ENCODE peak calls at places on chromosomes 6 and 20, in six cellular contexts. P, U, S, Y, R and Q are unnamed samples.

GRCh38 chr6:136148523-136148922 is 101.6 kb downstream of the MTFR2 start:
- DNase-seq in P (no peak), U (no peak), S (no peak), Y (no peak), R (no peak), Q (no peak)

GRCh38 chr20:1893721-1894470 is 1.3 kb upstream of the SIRPA start:
- DNase-seq in P (no peak), U (peak), S (no peak), Y (no peak), R (no peak), Q (no peak)

GRCh38 chr6:70221025-70221714 is 81.7 kb downstream of the COL9A1 start:
- DNase-seq in P (peak), U (no peak), S (no peak), Y (no peak), R (no peak), Q (peak)

GRCh38 chr20:1883986-1884385 is 11.2 kb upstream of the SIRPA start:
- DNase-seq in P (no peak), U (no peak), S (no peak), Y (no peak), R (no peak), Q (no peak)

GRCh38 chr20:45067558-45067957 is 33.4 kb downstream of the KCNS1 start:
- DNase-seq in P (no peak), U (no peak), S (no peak), Y (no peak), R (no peak), Q (no peak)

GRCh38 chr20:39453890-39454289 is 491.7 kb downstream of the DHX35 start:
- DNase-seq in P (no peak), U (no peak), S (no peak), Y (no peak), R (no peak), Q (no peak)

GRCh38 chr20:57071283-57071701 is 195.1 kb downstream of the BMP7 start:
- DNase-seq in P (no peak), U (no peak), S (no peak), Y (no peak), R (no peak), Q (no peak)

GRCh38 chr6:47512872-47513271 is 35.3 kb downstream of the CD2AP start:
- DNase-seq in P (no peak), U (no peak), S (no peak), Y (no peak), R (no peak), Q (no peak)

GRCh38 chr20:60050193-60050960 is 92.2 kb downstream of the CDH26 start:
- DNase-seq in P (no peak), U (no peak), S (no peak), Y (no peak), R (no peak), Q (no peak)

GRCh38 chr6:46015119-46015968 is at the start of gene CLIC5:
- DNase-seq in P (peak), U (peak), S (no peak), Y (no peak), R (peak), Q (peak)

GRCh38 chr6:91243436-91243835 is 656.6 kb upstream of the MAP3K7 start:
- DNase-seq in P (no peak), U (no peak), S (no peak), Y (no peak), R (no peak), Q (no peak)

GRCh38 chr20:3980260-3981131 is 34.9 kb downstream of the RNF24 start:
- DNase-seq in P (peak), U (peak), S (peak), Y (no peak), R (no peak), Q (peak)

GRCh38 chr6:135493218-135493961 is 4.2 kb downstream of the AHI1 start:
- DNase-seq in P (no peak), U (no peak), S (no peak), Y (no peak), R (no peak), Q (no peak)

GRCh38 chr20:57177636-57178280 is 88.7 kb downstream of the BMP7 start:
- DNase-seq in P (no peak), U (no peak), S (no peak), Y (no peak), R (no peak), Q (no peak)

GRCh38 chr6:43310137-43310536 is 1.5 kb upstream of the CRIP3 start:
- DNase-seq in P (no peak), U (no peak), S (no peak), Y (no peak), R (no peak), Q (no peak)

GRCh38 chr6:21033575-21034026 is 499.3 kb downstream of the CDKAL1 start:
- DNase-seq in P (no peak), U (peak), S (no peak), Y (no peak), R (no peak), Q (no peak)

GRCh38 chr20:63453029-63453523 is 19.4 kb downstream of the KCNQ2 start:
- DNase-seq in P (peak), U (no peak), S (no peak), Y (no peak), R (no peak), Q (no peak)

GRCh38 chr20:11522359-11522758 is 395.3 kb upstream of the BTBD3 start:
- DNase-seq in P (no peak), U (no peak), S (no peak), Y (no peak), R (no peak), Q (no peak)

GRCh38 chr6:41036188-41036587 is 2.8 kb downstream of the UNC5CL start:
- DNase-seq in P (no peak), U (no peak), S (no peak), Y (no peak), R (no peak), Q (no peak)

GRCh38 chr6:116629467-116630063 is 13.3 kb downstream of the RSPH4A start:
- DNase-seq in P (no peak), U (no peak), S (no peak), Y (no peak), R (no peak), Q (no peak)

GRCh38 chr20:5261763-5262162 is 55.0 kb downstream of the PROKR2 start:
- DNase-seq in P (no peak), U (no peak), S (no peak), Y (no peak), R (no peak), Q (no peak)

GRCh38 chr20:25738198-25738597 is 41.5 kb upstream of the ZNF337 start:
- DNase-seq in P (no peak), U (no peak), S (no peak), Y (no peak), R (no peak), Q (no peak)

GRCh38 chr20:40883097-40883496 is 145.5 kb upstream of the TOP1 start:
- DNase-seq in P (no peak), U (no peak), S (peak), Y (no peak), R (no peak), Q (no peak)

GRCh38 chr20:40882173-40882572 is 146.4 kb upstream of the TOP1 start:
- DNase-seq in P (no peak), U (no peak), S (no peak), Y (no peak), R (no peak), Q (no peak)

GRCh38 chr20:40880716-40881104 is 147.9 kb upstream of the TOP1 start:
- DNase-seq in P (no peak), U (no peak), S (no peak), Y (no peak), R (no peak), Q (no peak)

GRCh38 chr20:40880063-40880715 is 148.4 kb upstream of the TOP1 start:
- DNase-seq in P (no peak), U (no peak), S (no peak), Y (no peak), R (no peak), Q (no peak)
- TF ChIP-seq CTCF in P (no peak), U (no peak), S (no peak), Y (peak), R (no peak), Q (no peak)

DNA sequence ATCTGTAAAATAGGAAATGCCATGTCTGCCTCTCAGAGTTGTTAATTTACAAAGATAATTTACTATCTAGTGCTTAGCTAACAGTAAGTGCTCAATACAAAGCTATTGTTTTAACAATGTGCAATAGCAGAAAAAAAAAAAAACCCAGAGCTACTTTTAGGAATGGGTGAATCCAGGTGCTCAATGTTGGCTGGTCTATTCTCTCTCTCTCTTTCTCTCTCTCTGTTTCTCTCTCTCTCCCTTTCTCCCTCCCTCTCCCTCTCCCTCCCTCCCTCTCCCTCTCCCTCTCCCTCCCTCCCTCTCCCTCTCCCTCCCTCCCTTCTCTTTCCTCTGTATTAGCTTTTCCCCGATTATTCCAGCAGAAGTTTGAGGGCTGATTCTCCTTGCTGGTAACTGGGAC is 14.0 kb downstream of the PDRG1 start:
- DNase-seq in P (no peak), U (no peak), S (no peak), Y (no peak), R (no peak), Q (no peak)
- TF ChIP-seq CTCF in P (no peak), U (no peak), S (no peak), Y (no peak), R (no peak), Q (no peak)

GRCh38 chr6:103284835-103285234 is 1574.9 kb downstream of the HACE1 start:
- DNase-seq in P (no peak), U (no peak), S (no peak), Y (no peak), R (no peak), Q (no peak)
- TF ChIP-seq CTCF in P (no peak), U (no peak), S (no peak), Y (no peak), R (no peak), Q (no peak)

DNA sequence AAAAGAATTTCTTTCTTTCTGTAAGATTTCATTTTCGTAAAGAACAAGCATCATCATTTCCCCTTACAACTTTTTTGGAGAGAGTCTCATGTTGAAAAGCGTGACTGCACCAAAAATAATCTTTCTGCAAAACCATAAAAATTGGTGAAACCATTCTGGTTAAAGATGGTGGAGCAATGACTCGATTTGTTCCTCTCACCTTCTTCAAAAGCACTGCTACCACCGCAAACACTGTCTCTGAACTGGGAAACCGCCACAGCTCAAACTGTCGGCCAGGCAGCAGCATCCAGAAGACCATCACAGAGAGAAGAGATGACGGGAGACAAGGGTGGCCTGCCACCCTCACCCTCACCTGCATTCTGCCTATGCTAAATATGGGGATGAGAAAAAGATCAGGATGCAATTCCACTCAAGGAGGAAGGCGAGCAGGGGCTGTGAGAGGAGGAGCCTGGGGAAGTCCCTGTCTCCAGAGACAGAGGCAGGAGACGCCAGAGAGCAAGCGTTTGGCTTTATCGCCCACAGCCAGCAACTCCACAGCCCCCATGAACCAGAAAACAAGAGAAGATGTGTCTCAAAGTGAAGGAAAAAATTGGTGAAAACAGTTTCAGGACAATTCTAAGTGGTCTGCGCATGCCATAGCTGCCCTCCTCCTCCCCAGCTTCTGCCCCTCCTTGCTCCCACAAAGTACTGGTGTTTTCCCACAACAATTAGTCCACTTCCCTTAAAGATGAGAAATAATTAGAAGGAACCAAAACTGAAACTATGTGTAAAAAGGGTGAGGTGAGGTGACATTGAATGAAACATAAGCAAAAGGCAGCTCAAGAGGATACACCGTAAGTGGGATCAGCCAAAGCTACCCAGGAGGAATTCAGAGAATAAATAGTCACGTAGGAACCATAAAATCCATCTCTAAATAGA is 255.5 kb downstream of the KIF16B start:
- DNase-seq in P (no peak), U (no peak), S (no peak), Y (no peak), R (no peak), Q (no peak)
- TF ChIP-seq CTCF in P (no peak), U (no peak), S (no peak), Y (no peak), R (no peak), Q (no peak)

GRCh38 chr6:143501851-143502250 is 9.7 kb downstream of the FUCA2 start:
- DNase-seq in P (no peak), U (no peak), S (no peak), Y (no peak), R (no peak), Q (no peak)
- TF ChIP-seq CTCF in P (no peak), U (no peak), S (no peak), Y (no peak), R (no peak), Q (no peak)

GRCh38 chr6:26569433-26569764 is 27.4 kb upstream of the ABT1 start:
- DNase-seq in P (no peak), U (no peak), S (no peak), Y (no peak), R (no peak), Q (no peak)

GRCh38 chr6:26571592-26572296 is 25.0 kb upstream of the ABT1 start:
- DNase-seq in P (no peak), U (peak), S (peak), Y (no peak), R (no peak), Q (peak)

GRCh38 chr6:26563488-26563887 is 25.3 kb downstream of the HMGN4 start:
- DNase-seq in P (no peak), U (no peak), S (no peak), Y (no peak), R (no peak), Q (no peak)

GRCh38 chr6:26570027-26570809 is 26.5 kb upstream of the ABT1 start:
- DNase-seq in P (no peak), U (no peak), S (no peak), Y (no peak), R (no peak), Q (no peak)

GRCh38 chr6:26568601-26569432 is 27.9 kb upstream of the ABT1 start:
- DNase-seq in P (peak), U (peak), S (peak), Y (no peak), R (peak), Q (peak)
- TF ChIP-seq CTCF in P (peak), U (no peak), S (no peak), Y (peak), R (no peak), Q (peak)

GRCh38 chr6:156877126-156877863 is 100.1 kb downstream of the ARID1B start:
- DNase-seq in P (no peak), U (peak), S (no peak), Y (no peak), R (no peak), Q (no peak)

GRCh38 chr6:156875062-156875461 is 97.9 kb downstream of the ARID1B start:
- DNase-seq in P (no peak), U (no peak), S (no peak), Y (no peak), R (no peak), Q (no peak)

GRCh38 chr6:156878688-156879087 is 101.5 kb downstream of the ARID1B start:
- DNase-seq in P (no peak), U (no peak), S (no peak), Y (no peak), R (no peak), Q (no peak)

GRCh38 chr6:156873654-156874380 is 96.6 kb downstream of the ARID1B start:
- DNase-seq in P (no peak), U (no peak), S (no peak), Y (no peak), R (no peak), Q (no peak)

DNA sequence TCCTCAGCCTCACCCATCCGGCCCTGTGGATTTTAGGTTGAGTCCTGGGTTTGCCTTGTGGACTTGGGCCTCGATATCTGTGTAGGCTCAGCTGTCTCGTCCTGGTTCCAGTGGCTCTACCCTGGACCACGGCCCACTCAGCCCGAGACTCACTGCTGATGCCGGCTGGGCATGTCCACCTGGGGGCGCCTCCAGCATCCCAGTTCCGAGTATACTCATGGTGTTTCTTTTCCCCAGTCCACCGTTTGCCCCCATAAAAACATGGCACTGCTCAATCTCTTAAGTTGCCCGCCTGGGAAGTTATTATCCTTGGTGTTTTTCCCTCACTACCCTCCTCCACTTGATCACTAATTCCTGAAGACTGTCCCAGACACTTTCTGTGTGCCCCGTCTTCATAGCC is 99.1 kb downstream of the ARID1B start:
- DNase-seq in P (no peak), U (no peak), S (no peak), Y (no peak), R (no peak), Q (no peak)
- TF ChIP-seq CTCF in P (peak), U (no peak), S (no peak), Y (no peak), R (peak), Q (peak)

DNA sequence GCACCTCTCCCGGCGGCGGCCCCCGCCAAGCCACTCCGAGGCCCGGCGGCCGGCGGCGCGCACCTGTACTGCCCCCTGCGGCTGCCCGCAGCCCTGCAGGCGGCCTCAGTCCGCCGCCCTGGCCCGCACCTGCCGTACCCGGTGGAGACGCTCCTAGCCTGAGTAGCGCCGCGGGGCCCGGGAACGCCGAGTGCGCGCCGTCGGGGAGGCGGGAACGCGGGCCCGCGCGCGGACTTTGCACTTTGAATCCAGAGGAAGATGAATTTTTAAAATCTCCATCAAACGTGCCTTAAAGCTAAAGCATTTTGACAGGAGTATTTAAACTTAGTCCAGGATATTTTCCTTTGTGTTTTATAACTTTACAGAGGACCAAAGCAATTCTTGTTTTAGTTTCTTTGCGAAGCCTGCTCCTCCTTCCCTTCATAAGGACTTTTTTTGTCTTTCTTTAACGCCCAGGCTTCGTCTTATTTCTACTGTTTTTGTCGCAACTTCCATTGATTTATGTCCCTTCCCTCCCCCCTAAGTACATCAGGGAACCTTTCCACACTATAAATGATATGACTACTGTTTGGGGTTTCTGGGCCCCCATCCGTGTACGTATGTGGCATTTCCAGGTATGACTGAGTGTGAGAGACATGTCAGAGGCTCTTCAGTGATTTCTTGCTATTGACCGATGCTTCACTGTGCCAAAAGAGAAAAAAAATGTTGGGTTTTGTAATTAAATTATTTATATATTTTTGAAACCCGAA is 2.0 kb downstream of the FOXQ1 start:
- DNase-seq in P (no peak), U (no peak), S (no peak), Y (no peak), R (no peak), Q (peak)
- TF ChIP-seq CTCF in P (no peak), U (no peak), S (no peak), Y (peak), R (no peak), Q (peak)